ENCODE peak calls at places on chromosomes 12 and 14, in seven cellular contexts. One of them, this sample, is unnamed.

GRCh38 chr12:3137268-3137761 is 60.1 kb downstream of the TSPAN9 start:
- DNase-seq in GM12865: no peak
- DNase-seq in colonic mucosa: no peak
- DNase-seq in IMR-90: peak
- DNase-seq in neural crest cell: peak
- DNase-seq in fibroblast of lung: peak
- DNase-seq in suprapubic skin: no peak
- DNase-seq in this sample: no peak

GRCh38 chr12:50110762-50111416 is 1.1 kb upstream of the COX14 start:
- DNase-seq in GM12865: peak
- DNase-seq in colonic mucosa: peak
- DNase-seq in IMR-90: peak
- DNase-seq in neural crest cell: no peak
- DNase-seq in fibroblast of lung: peak
- DNase-seq in suprapubic skin: no peak
- DNase-seq in this sample: no peak

GRCh38 chr14:99357856-99358390 is 85.9 kb upstream of the BCL11B start:
- DNase-seq in GM12865: no peak
- DNase-seq in colonic mucosa: no peak
- DNase-seq in IMR-90: no peak
- DNase-seq in neural crest cell: no peak
- DNase-seq in fibroblast of lung: no peak
- DNase-seq in suprapubic skin: no peak
- DNase-seq in this sample: no peak

GRCh38 chr14:23442721-23443356 is 7.4 kb upstream of the MYH7 start:
- DNase-seq in GM12865: no peak
- DNase-seq in colonic mucosa: no peak
- DNase-seq in IMR-90: no peak
- DNase-seq in neural crest cell: no peak
- DNase-seq in fibroblast of lung: no peak
- DNase-seq in suprapubic skin: no peak
- DNase-seq in this sample: no peak

GRCh38 chr14:101980700-101981099 is 16.3 kb downstream of the DYNC1H1 start:
- DNase-seq in GM12865: peak
- DNase-seq in colonic mucosa: no peak
- DNase-seq in IMR-90: peak
- DNase-seq in neural crest cell: no peak
- DNase-seq in fibroblast of lung: peak
- DNase-seq in suprapubic skin: no peak
- DNase-seq in this sample: peak

GRCh38 chr14:73426877-73427276 is 31.5 kb downstream of the NUMB start:
- DNase-seq in GM12865: peak
- DNase-seq in colonic mucosa: no peak
- DNase-seq in IMR-90: peak
- DNase-seq in neural crest cell: no peak
- DNase-seq in fibroblast of lung: peak
- DNase-seq in suprapubic skin: no peak
- DNase-seq in this sample: no peak

GRCh38 chr14:101175731-101176534 is 272.4 kb upstream of the RTL1 start:
- DNase-seq in GM12865: no peak
- DNase-seq in colonic mucosa: no peak
- DNase-seq in IMR-90: no peak
- DNase-seq in neural crest cell: no peak
- DNase-seq in fibroblast of lung: no peak
- DNase-seq in suprapubic skin: no peak
- DNase-seq in this sample: peak

GRCh38 chr12:5648692-5649338 is 216.9 kb downstream of the NTF3 start:
- DNase-seq in GM12865: peak
- DNase-seq in colonic mucosa: peak
- DNase-seq in IMR-90: peak
- DNase-seq in neural crest cell: no peak
- DNase-seq in fibroblast of lung: peak
- DNase-seq in suprapubic skin: no peak
- DNase-seq in this sample: no peak

GRCh38 chr12:52183544-52183910 is 8.3 kb downstream of the KRT80 start:
- DNase-seq in GM12865: no peak
- DNase-seq in colonic mucosa: no peak
- DNase-seq in IMR-90: peak
- DNase-seq in neural crest cell: no peak
- DNase-seq in fibroblast of lung: no peak
- DNase-seq in suprapubic skin: no peak
- DNase-seq in this sample: no peak

GRCh38 chr12:6367065-6367968 is 8.0 kb downstream of the SCNN1A start:
- DNase-seq in GM12865: peak
- DNase-seq in colonic mucosa: peak
- DNase-seq in IMR-90: peak
- DNase-seq in neural crest cell: no peak
- DNase-seq in fibroblast of lung: peak
- DNase-seq in suprapubic skin: no peak
- DNase-seq in this sample: no peak

GRCh38 chr14:89146291-89146690 is 270.7 kb downstream of the FOXN3 start:
- DNase-seq in GM12865: no peak
- DNase-seq in colonic mucosa: no peak
- DNase-seq in IMR-90: peak
- DNase-seq in neural crest cell: no peak
- DNase-seq in fibroblast of lung: peak
- DNase-seq in suprapubic skin: no peak
- DNase-seq in this sample: no peak

GRCh38 chr14:103726474-103726873 is 10.9 kb downstream of the ZFYVE21 start:
- DNase-seq in GM12865: no peak
- DNase-seq in colonic mucosa: no peak
- DNase-seq in IMR-90: no peak
- DNase-seq in neural crest cell: no peak
- DNase-seq in fibroblast of lung: no peak
- DNase-seq in suprapubic skin: no peak
- DNase-seq in this sample: no peak

GRCh38 chr14:95206534-95206933 is 49.2 kb upstream of the DICER1 start:
- DNase-seq in GM12865: no peak
- DNase-seq in colonic mucosa: no peak
- DNase-seq in IMR-90: no peak
- DNase-seq in neural crest cell: no peak
- DNase-seq in fibroblast of lung: no peak
- DNase-seq in suprapubic skin: no peak
- DNase-seq in this sample: no peak

GRCh38 chr12:100794441-100795192 is at the start of gene ANO4:
- DNase-seq in GM12865: no peak
- DNase-seq in colonic mucosa: no peak
- DNase-seq in IMR-90: peak
- DNase-seq in neural crest cell: peak
- DNase-seq in fibroblast of lung: peak
- DNase-seq in suprapubic skin: no peak
- DNase-seq in this sample: no peak

GRCh38 chr12:18546399-18546798 is 191.4 kb downstream of the PLCZ1 start:
- DNase-seq in GM12865: no peak
- DNase-seq in colonic mucosa: no peak
- DNase-seq in IMR-90: peak
- DNase-seq in neural crest cell: no peak
- DNase-seq in fibroblast of lung: peak
- DNase-seq in suprapubic skin: no peak
- DNase-seq in this sample: no peak

GRCh38 chr12:120356567-120357030 is 12.4 kb downstream of the MSI1 start:
- DNase-seq in GM12865: peak
- DNase-seq in colonic mucosa: peak
- DNase-seq in IMR-90: peak
- DNase-seq in neural crest cell: peak
- DNase-seq in fibroblast of lung: peak
- DNase-seq in suprapubic skin: peak
- DNase-seq in this sample: peak

GRCh38 chr14:96614528-96614927 is 112.3 kb downstream of the PAPOLA start:
- DNase-seq in GM12865: no peak
- DNase-seq in colonic mucosa: no peak
- DNase-seq in IMR-90: no peak
- DNase-seq in neural crest cell: no peak
- DNase-seq in fibroblast of lung: no peak
- DNase-seq in suprapubic skin: no peak
- DNase-seq in this sample: no peak

GRCh38 chr14:101554991-101555668 is 6.2 kb upstream of the DIO3 start:
- DNase-seq in GM12865: no peak
- DNase-seq in colonic mucosa: peak
- DNase-seq in IMR-90: no peak
- DNase-seq in neural crest cell: no peak
- DNase-seq in fibroblast of lung: no peak
- DNase-seq in suprapubic skin: no peak
- DNase-seq in this sample: no peak

GRCh38 chr12:13022737-13023370 is 21.3 kb upstream of the FAM234B start:
- DNase-seq in GM12865: no peak
- DNase-seq in colonic mucosa: no peak
- DNase-seq in IMR-90: peak
- DNase-seq in neural crest cell: no peak
- DNase-seq in fibroblast of lung: peak
- DNase-seq in suprapubic skin: no peak
- DNase-seq in this sample: no peak

GRCh38 chr12:22018860-22019259 is 27.2 kb upstream of the CMAS start:
- DNase-seq in GM12865: no peak
- DNase-seq in colonic mucosa: no peak
- DNase-seq in IMR-90: peak
- DNase-seq in neural crest cell: no peak
- DNase-seq in fibroblast of lung: peak
- DNase-seq in suprapubic skin: no peak
- DNase-seq in this sample: no peak

GRCh38 chr12:67650127-67650495 is 1.6 kb downstream of the DYRK2 start:
- DNase-seq in GM12865: no peak
- DNase-seq in colonic mucosa: peak
- DNase-seq in IMR-90: no peak
- DNase-seq in neural crest cell: no peak
- DNase-seq in fibroblast of lung: peak
- DNase-seq in suprapubic skin: no peak
- DNase-seq in this sample: no peak

GRCh38 chr12:12541782-12542181 is 20.9 kb downstream of the DUSP16 start:
- DNase-seq in GM12865: no peak
- DNase-seq in colonic mucosa: no peak
- DNase-seq in IMR-90: no peak
- DNase-seq in neural crest cell: no peak
- DNase-seq in fibroblast of lung: no peak
- DNase-seq in suprapubic skin: no peak
- DNase-seq in this sample: no peak

GRCh38 chr12:50351120-50352043 is 45.0 kb downstream of the FAM186A start:
- DNase-seq in GM12865: no peak
- DNase-seq in colonic mucosa: peak
- DNase-seq in IMR-90: no peak
- DNase-seq in neural crest cell: no peak
- DNase-seq in fibroblast of lung: no peak
- DNase-seq in suprapubic skin: no peak
- DNase-seq in this sample: no peak

GRCh38 chr14:71588028-71588427 is 344.2 kb upstream of the RGS6 start:
- DNase-seq in GM12865: no peak
- DNase-seq in colonic mucosa: no peak
- DNase-seq in IMR-90: peak
- DNase-seq in neural crest cell: no peak
- DNase-seq in fibroblast of lung: peak
- DNase-seq in suprapubic skin: no peak
- DNase-seq in this sample: no peak

GRCh38 chr12:68780731-68781130 is 27.2 kb upstream of the MDM2 start:
- DNase-seq in GM12865: no peak
- DNase-seq in colonic mucosa: no peak
- DNase-seq in IMR-90: peak
- DNase-seq in neural crest cell: no peak
- DNase-seq in fibroblast of lung: no peak
- DNase-seq in suprapubic skin: no peak
- DNase-seq in this sample: no peak

GRCh38 chr12:12469386-12469785 is 93.3 kb downstream of the DUSP16 start:
- DNase-seq in GM12865: no peak
- DNase-seq in colonic mucosa: no peak
- DNase-seq in IMR-90: no peak
- DNase-seq in neural crest cell: no peak
- DNase-seq in fibroblast of lung: no peak
- DNase-seq in suprapubic skin: no peak
- DNase-seq in this sample: no peak

GRCh38 chr14:97638864-97639263 is 841.7 kb downstream of the VRK1 start:
- DNase-seq in GM12865: no peak
- DNase-seq in colonic mucosa: no peak
- DNase-seq in IMR-90: no peak
- DNase-seq in neural crest cell: no peak
- DNase-seq in fibroblast of lung: no peak
- DNase-seq in suprapubic skin: no peak
- DNase-seq in this sample: no peak

DNA sequence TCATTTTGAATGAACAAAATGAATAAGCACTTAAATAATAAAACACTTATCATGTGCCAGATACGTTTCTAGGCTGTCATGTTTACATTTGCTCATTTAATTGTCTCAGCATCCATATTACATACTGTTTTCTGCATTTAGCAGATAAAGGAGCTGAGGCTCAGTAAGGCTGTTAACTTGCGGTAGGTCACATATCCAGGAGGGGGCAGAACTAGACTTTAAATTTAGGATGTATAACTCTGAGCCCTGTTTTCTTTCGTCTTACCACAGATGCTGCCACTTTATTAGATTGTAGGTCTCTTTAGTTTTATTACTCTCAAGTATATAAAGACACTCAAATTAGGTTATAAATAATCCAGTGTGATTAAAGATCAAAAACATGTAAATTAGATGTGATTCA is 17.7 kb downstream of the IRAK4 start:
- DNase-seq in GM12865: peak
- DNase-seq in colonic mucosa: no peak
- DNase-seq in IMR-90: peak
- DNase-seq in neural crest cell: no peak
- DNase-seq in fibroblast of lung: peak
- DNase-seq in suprapubic skin: no peak
- DNase-seq in this sample: no peak
- TF ChIP-seq CTCF in GM12865: peak
- TF ChIP-seq CTCF in colonic mucosa: peak
- TF ChIP-seq CTCF in IMR-90: peak
- TF ChIP-seq CTCF in neural crest cell: peak
- TF ChIP-seq CTCF in fibroblast of lung: peak
- TF ChIP-seq CTCF in suprapubic skin: peak
- TF ChIP-seq CTCF in this sample: no peak

DNA sequence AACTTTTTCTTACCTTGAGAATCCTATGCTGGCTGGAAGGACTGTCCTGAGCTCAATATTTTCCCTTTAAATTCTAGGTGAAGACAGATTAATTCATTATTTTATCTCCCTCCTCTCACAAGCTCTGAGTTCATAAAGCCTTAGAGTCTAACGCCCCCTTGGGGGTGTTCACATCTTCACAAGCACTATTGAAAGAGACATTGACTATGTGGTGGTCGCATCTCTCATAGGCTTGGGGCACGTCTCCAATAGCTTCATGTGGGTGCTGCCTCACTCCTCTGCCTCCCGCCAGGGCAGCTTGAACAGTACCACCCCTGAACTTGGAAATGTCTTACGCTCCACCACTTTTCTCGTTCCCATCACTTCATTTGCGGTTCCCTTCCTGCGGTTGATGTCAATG is 106.2 kb downstream of the UNC79 start:
- DNase-seq in GM12865: peak
- DNase-seq in colonic mucosa: no peak
- DNase-seq in IMR-90: no peak
- DNase-seq in neural crest cell: no peak
- DNase-seq in fibroblast of lung: no peak
- DNase-seq in suprapubic skin: no peak
- DNase-seq in this sample: no peak
- TF ChIP-seq CTCF in GM12865: peak
- TF ChIP-seq CTCF in colonic mucosa: no peak
- TF ChIP-seq CTCF in IMR-90: peak
- TF ChIP-seq CTCF in neural crest cell: no peak
- TF ChIP-seq CTCF in fibroblast of lung: peak
- TF ChIP-seq CTCF in suprapubic skin: no peak
- TF ChIP-seq CTCF in this sample: no peak

GRCh38 chr12:132459270-132459669 is 30.7 kb upstream of the FBRSL1 start:
- DNase-seq in GM12865: no peak
- DNase-seq in colonic mucosa: no peak
- DNase-seq in IMR-90: no peak
- DNase-seq in neural crest cell: no peak
- DNase-seq in fibroblast of lung: no peak
- DNase-seq in suprapubic skin: no peak
- DNase-seq in this sample: no peak
- TF ChIP-seq CTCF in GM12865: no peak
- TF ChIP-seq CTCF in colonic mucosa: no peak
- TF ChIP-seq CTCF in IMR-90: no peak
- TF ChIP-seq CTCF in neural crest cell: no peak
- TF ChIP-seq CTCF in fibroblast of lung: no peak
- TF ChIP-seq CTCF in suprapubic skin: no peak
- TF ChIP-seq CTCF in this sample: no peak

GRCh38 chr14:90193925-90194324 is 62.4 kb upstream of the PSMC1 start:
- DNase-seq in GM12865: peak
- DNase-seq in colonic mucosa: peak
- DNase-seq in IMR-90: no peak
- DNase-seq in neural crest cell: peak
- DNase-seq in fibroblast of lung: no peak
- DNase-seq in suprapubic skin: no peak
- DNase-seq in this sample: no peak
- TF ChIP-seq CTCF in GM12865: peak
- TF ChIP-seq CTCF in colonic mucosa: peak
- TF ChIP-seq CTCF in IMR-90: peak
- TF ChIP-seq CTCF in neural crest cell: peak
- TF ChIP-seq CTCF in fibroblast of lung: no peak
- TF ChIP-seq CTCF in suprapubic skin: no peak
- TF ChIP-seq CTCF in this sample: no peak

This sample was measured in omental fat pad.